ENCODE peak calls at places on chromosomes 4 and X, in six cellular contexts. L, E, M, C, W and T are unnamed samples.
A peak's percentile ranks its signal among the peaks of the same experiment; 100 is the strongest.

GRCh38 chr4:24686866-24687672 is 102.7 kb upstream of the DHX15 start:
- DNase-seq in L (no peak), E (peak; percentile 54), M (no peak), C (peak; percentile 21), W (peak; percentile 87), T (no peak)

GRCh38 chrX:72128881-72129280 is 2.8 kb downstream of the RTL5 start:
- DNase-seq in L (no peak), E (no peak), M (no peak), C (peak; percentile 47), W (peak; percentile 78), T (no peak)

GRCh38 chr4:125789018-125789417 is 474.3 kb downstream of the FAT4 start:
- DNase-seq in L (no peak), E (no peak), M (no peak), C (no peak), W (no peak), T (no peak)

GRCh38 chrX:132631579-132632232 is 142.9 kb upstream of the MBNL3 start:
- DNase-seq in L (no peak), E (no peak), M (no peak), C (no peak), W (no peak), T (no peak)

GRCh38 chrX:149205937-149206336 is 299.2 kb downstream of the IDS start:
- DNase-seq in L (no peak), E (no peak), M (no peak), C (no peak), W (no peak), T (no peak)

GRCh38 chr4:176779421-176779820 is 13.3 kb downstream of the VEGFC start:
- DNase-seq in L (no peak), E (no peak), M (no peak), C (no peak), W (no peak), T (no peak)

GRCh38 chr4:120348521-120348920 is 281.9 kb upstream of the MAD2L1 start:
- DNase-seq in L (no peak), E (no peak), M (no peak), C (no peak), W (no peak), T (no peak)

GRCh38 chr4:140556372-140557085 is 12.2 kb downstream of the UCP1 start:
- DNase-seq in L (no peak), E (no peak), M (no peak), C (no peak), W (no peak), T (no peak)

GRCh38 chr4:8653326-8654000 is 60.9 kb downstream of the CPZ start:
- DNase-seq in L (no peak), E (no peak), M (no peak), C (no peak), W (peak; percentile 53), T (peak; percentile 37)

GRCh38 chr4:183823394-183823793 is 81.7 kb upstream of the STOX2 start:
- DNase-seq in L (no peak), E (no peak), M (no peak), C (peak; percentile 24), W (no peak), T (no peak)

GRCh38 chrX:10900585-10901289 is 210.4 kb upstream of the HCCS start:
- DNase-seq in L (no peak), E (no peak), M (no peak), C (no peak), W (no peak), T (no peak)

GRCh38 chr4:83074086-83074704 is 39.2 kb downstream of the COPS4 start:
- DNase-seq in L (peak; percentile 10), E (peak; percentile 66), M (no peak), C (peak; percentile 54), W (peak; percentile 55), T (no peak)

DNA sequence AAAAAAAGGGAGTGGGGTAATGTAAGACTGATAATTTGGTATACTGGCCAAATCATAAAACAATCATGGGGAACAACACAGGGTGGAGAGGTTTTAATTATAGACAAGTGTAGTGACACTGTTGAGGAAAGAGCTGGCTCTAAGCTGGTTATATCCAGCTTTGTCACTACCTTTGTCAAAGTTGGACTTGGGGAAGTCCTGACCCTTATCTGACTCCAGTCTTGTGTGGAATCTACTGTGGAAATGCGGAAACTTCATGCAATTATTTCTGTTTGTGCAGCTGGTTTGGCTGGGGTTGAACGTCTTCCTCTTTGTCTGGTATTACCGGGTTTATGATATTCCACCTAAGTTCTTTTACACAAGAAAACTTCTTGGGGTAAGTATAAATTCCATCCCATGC is 1.9 kb downstream of the CYBB start:
- DNase-seq in L (no peak), E (peak; percentile 21), M (no peak), C (no peak), W (no peak), T (no peak)
- H3K4me1 ChIP-seq in L (peaks cover 26% of the 10 kb centered on the region), E (no peaks in the 10 kb centered on the region), M (no peaks in the 10 kb centered on the region), C (no peaks in the 10 kb centered on the region), W (no peaks in the 10 kb centered on the region), T (no peaks in the 10 kb centered on the region)

GRCh38 chr4:47415719-47416118 is 47.8 kb downstream of the COMMD8 start:
- DNase-seq in L (no peak), E (no peak), M (no peak), C (no peak), W (no peak), T (no peak)
- H3K4me1 ChIP-seq in L (no peaks in the 10 kb centered on the region), E (no peaks in the 10 kb centered on the region), M (no peaks in the 10 kb centered on the region), C (no peaks in the 10 kb centered on the region), W (peaks cover 3% of the 10 kb centered on the region), T (no peaks in the 10 kb centered on the region)

DNA sequence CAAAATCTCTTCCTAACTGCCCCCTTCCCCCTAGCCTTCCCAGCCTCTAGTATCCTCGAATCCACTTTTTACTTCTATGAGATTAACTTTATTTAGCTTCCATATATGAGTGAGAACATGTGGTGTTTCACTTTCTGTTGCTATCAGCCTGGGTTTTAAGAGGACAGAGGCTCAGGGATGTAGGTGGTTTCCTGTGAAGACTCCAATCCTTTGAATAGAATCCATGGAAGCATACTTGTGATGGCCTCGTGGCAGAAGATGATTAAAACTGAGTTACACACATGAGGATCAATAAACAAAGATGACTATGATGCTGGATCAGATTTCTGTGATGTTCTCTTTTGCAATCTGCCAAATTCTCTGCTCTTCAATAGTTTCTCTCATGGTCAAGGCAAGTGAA is 29.8 kb downstream of the CD99L2 start:
- DNase-seq in L (no peak), E (no peak), M (no peak), C (no peak), W (no peak), T (no peak)
- H3K4me1 ChIP-seq in L (no peaks in the 10 kb centered on the region), E (no peaks in the 10 kb centered on the region), M (no peaks in the 10 kb centered on the region), C (no peaks in the 10 kb centered on the region), W (no peaks in the 10 kb centered on the region), T (no peaks in the 10 kb centered on the region)

GRCh38 chr4:38675167-38676121 is 11.4 kb downstream of the KLF3 start:
- DNase-seq in L (peak; percentile 70), E (peak; percentile 93), M (peak; percentile 68), C (peak; percentile 81), W (peak; percentile 93), T (peak; percentile 53)
- H3K4me1 ChIP-seq in L (peaks cover 88% of the 10 kb centered on the region), E (peaks cover 22% of the 10 kb centered on the region), M (peaks cover 43% of the 10 kb centered on the region), C (peaks cover 39% of the 10 kb centered on the region), W (peaks cover 18% of the 10 kb centered on the region), T (peaks cover 61% of the 10 kb centered on the region)

DNA sequence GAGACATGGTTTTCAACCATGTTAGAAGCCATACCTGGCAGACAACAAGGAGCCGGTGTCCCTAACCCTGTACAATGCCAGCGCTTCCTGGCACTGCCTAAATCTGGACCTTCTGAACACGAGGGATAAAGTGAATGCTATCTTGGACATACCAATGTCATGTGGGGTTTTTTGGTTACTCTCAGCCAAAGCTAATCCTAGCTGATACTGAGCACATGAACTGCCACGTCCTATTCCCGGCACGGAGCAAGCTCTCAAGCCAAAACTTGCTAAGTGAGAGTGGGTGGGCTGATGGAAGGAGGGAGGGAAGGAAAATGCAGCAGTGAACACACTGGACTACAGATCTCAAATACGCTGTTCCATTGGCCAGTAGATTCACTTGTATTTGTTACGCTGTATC is 226.1 kb downstream of the BCOR start:
- DNase-seq in L (no peak), E (no peak), M (no peak), C (no peak), W (no peak), T (no peak)
- H3K4me1 ChIP-seq in L (peaks cover 21% of the 10 kb centered on the region), E (no peaks in the 10 kb centered on the region), M (no peaks in the 10 kb centered on the region), C (peaks cover 4% of the 10 kb centered on the region), W (no peaks in the 10 kb centered on the region), T (no peaks in the 10 kb centered on the region)

DNA sequence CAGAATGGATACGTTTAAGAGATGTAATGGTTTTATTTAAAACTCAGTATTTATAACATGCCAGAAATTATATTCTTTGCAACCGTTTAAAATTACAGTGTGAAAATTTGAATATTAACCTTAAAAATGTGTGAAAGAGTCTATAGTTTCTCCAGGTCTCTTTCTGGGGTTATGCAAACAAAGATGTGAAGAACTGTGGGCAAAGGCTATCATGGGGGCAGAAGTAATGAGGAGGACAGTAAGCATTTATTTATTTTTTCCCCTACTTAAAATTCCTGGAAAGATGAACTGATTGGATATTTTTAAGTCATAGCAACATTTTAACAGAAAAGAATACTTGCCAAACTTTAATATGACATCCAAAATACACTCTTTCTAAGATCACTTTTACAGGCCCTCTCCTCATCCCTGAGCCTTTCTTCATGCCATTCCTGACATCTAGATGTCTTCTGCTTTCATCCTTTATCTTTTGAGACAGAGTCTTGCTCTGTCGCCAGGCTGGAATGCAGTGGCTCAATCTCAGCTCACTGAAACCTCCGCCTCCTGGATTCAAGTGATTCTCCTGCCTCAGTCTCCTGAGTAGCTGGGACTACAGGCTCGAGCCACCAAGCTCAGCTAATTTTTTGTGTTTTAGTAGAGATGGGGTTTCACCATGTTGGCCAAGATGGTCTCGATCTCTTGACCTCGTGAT is 46.1 kb downstream of the TMEM131L start:
- DNase-seq in L (no peak), E (peak; percentile 12), M (no peak), C (no peak), W (no peak), T (no peak)
- H3K4me1 ChIP-seq in L (peaks cover 26% of the 10 kb centered on the region), E (peaks cover 3% of the 10 kb centered on the region), M (peaks cover 18% of the 10 kb centered on the region), C (no peaks in the 10 kb centered on the region), W (no peaks in the 10 kb centered on the region), T (no peaks in the 10 kb centered on the region)

GRCh38 chrX:107675823-107676555 is 47.7 kb downstream of the PRPS1 start:
- DNase-seq in L (no peak), E (no peak), M (no peak), C (no peak), W (peak; percentile 61), T (no peak)

GRCh38 chrX:107676559-107677378 is 48.5 kb downstream of the PRPS1 start:
- DNase-seq in L (peak; percentile 1), E (peak; percentile 75), M (peak; percentile 78), C (peak; percentile 82), W (peak; percentile 82), T (peak; percentile 87)

GRCh38 chrX:107674480-107675364 is 46.4 kb downstream of the PRPS1 start:
- DNase-seq in L (peak; percentile 7), E (peak; percentile 66), M (no peak), C (no peak), W (peak; percentile 13), T (no peak)

GRCh38 chrX:107673933-107674479 is 45.7 kb downstream of the PRPS1 start:
- DNase-seq in L (peak; percentile 78), E (peak; percentile 65), M (peak; percentile 62), C (no peak), W (peak; percentile 72), T (peak; percentile 76)

DNA sequence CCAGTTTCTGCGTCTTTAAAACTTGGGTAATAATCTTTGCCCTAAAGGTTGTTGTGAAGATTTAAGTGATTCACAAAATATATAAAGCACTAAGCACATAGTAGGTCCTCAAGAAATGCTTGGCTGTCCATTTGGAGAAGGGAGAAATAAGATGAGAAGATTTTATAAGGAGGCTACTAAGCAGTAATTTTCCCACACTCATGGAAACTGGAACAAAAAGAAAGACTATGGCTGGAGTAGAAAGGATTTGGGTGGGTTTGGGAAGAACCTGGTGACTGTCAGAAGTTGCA is 47.0 kb downstream of the PRPS1 start:
- DNase-seq in L (no peak), E (no peak), M (no peak), C (no peak), W (no peak), T (no peak)
- H3K4me1 ChIP-seq in L (peaks cover 64% of the 10 kb centered on the region), E (no peaks in the 10 kb centered on the region), M (no peaks in the 10 kb centered on the region), C (no peaks in the 10 kb centered on the region), W (no peaks in the 10 kb centered on the region), T (peaks cover 4% of the 10 kb centered on the region)